ENCODE peak calls at places on chromosomes 12 and 14, in five cellular contexts. I is RPMI7951, Q is MCF 10A, A is type B pancreatic cell, D is sciatic nerve. U is an unnamed sample.

GRCh38 chr14:96370528-96370927 is 7.2 kb downstream of the GSKIP start:
- DNase-seq in Q (no peak), A (no peak), I (no peak), D (no peak), U (no peak)

GRCh38 chr14:31258427-31259039 is 50.9 kb upstream of the HECTD1 start:
- DNase-seq in I (no peak), Q (no peak), A (no peak), D (no peak), U (no peak)

GRCh38 chr14:59116984-59117415 is 71.5 kb upstream of the DAAM1 start:
- DNase-seq in A (no peak), D (no peak), I (peak; percentile 61), Q (peak; percentile 6), U (peak; percentile 50)

GRCh38 chr12:131860472-131861260 is 32.5 kb downstream of the MMP17 start:
- DNase-seq in A (no peak), I (peak; percentile 92), Q (peak; percentile 93), D (peak; percentile 53), U (peak; percentile 68)

GRCh38 chr14:93219103-93219726 is 12.2 kb downstream of the UBR7 start:
- DNase-seq in D (no peak), I (peak; percentile 46), Q (peak; percentile 67), A (no peak), U (peak; percentile 50)

GRCh38 chr14:22097072-22097471 is 423.5 kb upstream of the OR4E1 start:
- DNase-seq in Q (no peak), A (no peak), I (no peak), D (no peak), U (no peak)

GRCh38 chr12:6276936-6277615 is 33.4 kb upstream of the PLEKHG6 start:
- DNase-seq in A (no peak), Q (peak; percentile 81), D (peak; percentile 34), I (no peak), U (no peak)

GRCh38 chr12:15196678-15197267 is 24.4 kb downstream of the RERG start:
- DNase-seq in Q (no peak), D (no peak), A (no peak), I (no peak), U (no peak)

GRCh38 chr14:45201908-45202307 is 51.1 kb downstream of the MIS18BP1 start:
- DNase-seq in D (no peak), I (peak; percentile 7), A (no peak), Q (peak; percentile 33), U (no peak)

GRCh38 chr12:121579190-121579791 is 1.5 kb downstream of the KDM2B start:
- DNase-seq in I (peak; percentile 16), A (no peak), Q (no peak), D (peak; percentile 77), U (peak; percentile 41)

GRCh38 chr12:132491761-132492378 is 1.9 kb downstream of the FBRSL1 start:
- DNase-seq in D (no peak), Q (no peak), I (no peak), A (no peak), U (no peak)

GRCh38 chr12:49055978-49056754 is 4.4 kb downstream of the KMT2D start:
- DNase-seq in Q (peak; percentile 57), A (no peak), D (peak; percentile 61), I (peak; percentile 68), U (peak; percentile 66)

GRCh38 chr12:119183942-119184695 is 5.4 kb downstream of the HSPB8 start:
- DNase-seq in Q (no peak), D (no peak), I (no peak), A (no peak), U (no peak)

GRCh38 chr12:101697930-101698781 is 716 bp downstream of the CHPT1 start:
- DNase-seq in Q (peak; percentile 68), A (no peak), I (peak; percentile 57), D (peak; percentile 76), U (peak; percentile 28)